ENCODE peak calls at places on chromosome 4, in seven cellular contexts. E is body of pancreas, F is B cell, N is brain microvascular endothelial cell, R is AG04450, G is dorsolateral prefrontal cortex, L is lower lobe of right lung. C is an unnamed sample.

GRCh38 chr4:2417765-2418651 is at the start of gene ZFYVE28:
- DNase-seq in E (peak), F (no peak), N (no peak), R (no peak), G (no peak), L (peak), C (no peak)

GRCh38 chr4:106287353-106287969 is 28.5 kb downstream of the TBCK start:
- DNase-seq in E (no peak), F (no peak), N (peak), R (peak), G (no peak), L (no peak), C (no peak)

GRCh38 chr4:126051709-126052424 is 737.1 kb downstream of the FAT4 start:
- DNase-seq in E (no peak), F (no peak), N (peak), R (peak), G (no peak), L (no peak), C (no peak)

GRCh38 chr4:1856920-1857699 is 1.2 kb upstream of the LETM1 start:
- DNase-seq in E (peak), F (no peak), N (no peak), R (no peak), G (no peak), L (no peak), C (no peak)

GRCh38 chr4:41380758-41381157 is 124.0 kb downstream of the UCHL1 start:
- DNase-seq in E (no peak), F (no peak), N (no peak), R (no peak), G (no peak), L (no peak), C (no peak)

GRCh38 chr4:123600426-123600825 is 203.8 kb downstream of the SPRY1 start:
- DNase-seq in E (no peak), F (no peak), N (no peak), R (no peak), G (no peak), L (no peak), C (no peak)

GRCh38 chr4:48329976-48330375 is 11.4 kb upstream of the SLAIN2 start:
- DNase-seq in E (no peak), F (no peak), N (peak), R (peak), G (no peak), L (no peak), C (no peak)

GRCh38 chr4:169385356-169385755 is 114.6 kb upstream of the SH3RF1 start:
- DNase-seq in E (no peak), F (no peak), N (no peak), R (peak), G (no peak), L (no peak), C (no peak)

GRCh38 chr4:2061208-2062131 is 2.3 kb downstream of the NAT8L start:
- DNase-seq in E (no peak), F (no peak), N (no peak), R (no peak), G (no peak), L (peak), C (no peak)

GRCh38 chr4:119299221-119300071 is 22.5 kb downstream of the FABP2 start:
- DNase-seq in E (no peak), F (no peak), N (no peak), R (no peak), G (no peak), L (no peak), C (no peak)

GRCh38 chr4:101835121-101835904 is 44.8 kb downstream of the BANK1 start:
- DNase-seq in E (peak), F (no peak), N (peak), R (no peak), G (peak), L (no peak), C (no peak)

GRCh38 chr4:112311516-112311915 is 14.3 kb downstream of the ALPK1 start:
- DNase-seq in E (no peak), F (no peak), N (no peak), R (no peak), G (no peak), L (no peak), C (no peak)

GRCh38 chr4:105822061-105822460 is 73.2 kb upstream of the NPNT start:
- DNase-seq in E (no peak), F (no peak), N (no peak), R (no peak), G (no peak), L (no peak), C (no peak)

GRCh38 chr4:98722000-98722399 is 63.6 kb upstream of the TSPAN5 start:
- DNase-seq in E (no peak), F (no peak), N (no peak), R (no peak), G (no peak), L (no peak), C (no peak)

GRCh38 chr4:3460926-3461325 is 2.2 kb upstream of the DOK7 start:
- DNase-seq in E (no peak), F (no peak), N (no peak), R (no peak), G (no peak), L (no peak), C (no peak)

GRCh38 chr4:87031946-87032345 is 97.1 kb downstream of the AFF1 start:
- DNase-seq in E (no peak), F (no peak), N (no peak), R (no peak), G (no peak), L (no peak), C (no peak)

GRCh38 chr4:88802138-88802537 is 104.5 kb upstream of the NAP1L5 start:
- DNase-seq in E (no peak), F (no peak), N (no peak), R (no peak), G (no peak), L (no peak), C (no peak)
- TF ChIP-seq CTCF in E (no peak), F (no peak), N (no peak), R (no peak), G (no peak), L (no peak), C (no peak)

GRCh38 chr4:163556169-163556568 is 61.7 kb downstream of the TMA16 start:
- DNase-seq in E (no peak), F (no peak), N (no peak), R (no peak), G (no peak), L (no peak), C (no peak)
- TF ChIP-seq CTCF in E (no peak), F (peak), N (no peak), R (peak), G (peak), L (peak), C (no peak)

GRCh38 chr4:186144180-186144579 is 39.7 kb downstream of the FAM149A start:
- DNase-seq in E (peak), F (no peak), N (peak), R (no peak), G (no peak), L (no peak), C (no peak)
- TF ChIP-seq CTCF in E (no peak), F (no peak), N (peak), R (no peak), G (no peak), L (peak), C (no peak)

GRCh38 chr4:11426003-11426402 is 2.7 kb downstream of the HS3ST1 start:
- DNase-seq in E (no peak), F (no peak), N (no peak), R (no peak), G (no peak), L (no peak), C (no peak)

GRCh38 chr4:11423465-11423864 is 5.2 kb downstream of the HS3ST1 start:
- DNase-seq in E (no peak), F (peak), N (no peak), R (no peak), G (no peak), L (no peak), C (no peak)

GRCh38 chr4:11426716-11427115 is 2.0 kb downstream of the HS3ST1 start:
- DNase-seq in E (no peak), F (no peak), N (no peak), R (no peak), G (no peak), L (no peak), C (no peak)

GRCh38 chr4:11424000-11424399 is 4.7 kb downstream of the HS3ST1 start:
- DNase-seq in E (no peak), F (peak), N (peak), R (no peak), G (no peak), L (no peak), C (no peak)

DNA sequence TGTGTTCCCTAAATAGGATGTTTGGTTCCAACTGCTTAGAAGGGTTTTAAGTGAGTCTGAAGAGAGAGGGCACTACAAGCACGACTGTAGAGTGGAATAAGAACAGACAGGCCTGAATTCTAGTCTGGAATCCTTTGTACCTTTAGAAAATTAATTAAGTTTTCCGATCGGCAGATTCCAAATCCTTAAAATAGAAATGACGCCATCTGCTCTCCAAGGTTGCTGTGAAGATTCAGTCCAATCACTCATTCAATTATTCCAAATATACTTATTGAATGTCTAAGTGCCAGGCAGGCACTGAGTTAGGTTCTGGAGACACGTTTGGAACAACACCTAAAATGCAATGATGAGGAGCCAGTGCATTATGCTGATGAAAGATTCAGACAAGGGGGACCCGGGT is 3.8 kb downstream of the HS3ST1 start:
- DNase-seq in E (no peak), F (peak), N (no peak), R (no peak), G (no peak), L (no peak), C (no peak)
- TF ChIP-seq CTCF in E (no peak), F (no peak), N (no peak), R (no peak), G (no peak), L (no peak), C (no peak)

DNA sequence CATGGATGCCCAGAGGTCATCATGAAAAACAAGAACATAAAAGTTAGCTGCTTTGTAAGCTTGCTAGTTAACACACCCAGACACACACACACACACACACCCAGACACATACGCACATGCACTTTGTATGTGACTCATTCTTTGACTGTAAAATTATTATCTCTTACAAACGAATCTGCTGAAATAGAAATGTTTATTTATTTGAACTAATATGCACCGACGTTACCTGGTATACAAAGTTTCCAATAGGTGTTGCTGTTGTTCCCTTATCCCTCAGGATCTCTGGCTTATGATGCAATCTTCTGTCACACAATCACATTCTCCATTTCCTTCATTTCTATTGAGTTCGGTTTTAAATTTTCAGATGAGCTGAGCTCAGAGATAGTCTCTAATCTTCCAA is 209.3 kb downstream of the PTTG2 start:
- DNase-seq in E (no peak), F (no peak), N (no peak), R (no peak), G (no peak), L (no peak), C (no peak)
- TF ChIP-seq CTCF in E (no peak), F (no peak), N (no peak), R (no peak), G (no peak), L (no peak), C (no peak)

C was measured in natural killer cell.